ENCODE peak calls at places on chromosomes 1 and 21, in seven cellular contexts. D is stimulated activated CD4-positive, alpha-beta T cell treated with anti-CD3 and anti-CD28 coated beads, Interleukin-2, amount 100 ng/mL, for 48 hours; J is T-helper 2 cell; Y is endothelial cell of umbilical vein; U is Daoy; R is ELR; M is stimulated activated CD8-positive, alpha-beta memory T cell treated with anti-CD3 and anti-CD28 coated beads, Interleukin-4, amount 100 ng/mL, for 48 hours. F is an unnamed sample.
A peak's percentile ranks its signal among the peaks of the same experiment; 100 is the strongest.

GRCh38 chr21:36966846-36967657 is 583 bp upstream of the HLCS start:
- DNase-seq in D (no peak), J (no peak), Y (peak; percentile 88), U (no peak), R (peak; percentile 15), M (no peak), F (no peak)

GRCh38 chr1:23957096-23957495 is 2.5 kb upstream of the PNRC2 start:
- DNase-seq in D (no peak), J (no peak), Y (no peak), U (no peak), R (no peak), M (no peak), F (no peak)

GRCh38 chr1:213985181-213986019 is 2.4 kb upstream of the PROX1 start:
- DNase-seq in D (no peak), J (no peak), Y (no peak), U (no peak), R (no peak), M (no peak), F (no peak)

GRCh38 chr1:211951856-211952255 is 83.5 kb downstream of the INTS7 start:
- DNase-seq in D (no peak), J (no peak), Y (peak; percentile 67), U (peak; percentile 82), R (peak; percentile 80), M (no peak), F (no peak)

GRCh38 chr1:115098979-115099692 is 9.8 kb upstream of the TSPAN2 start:
- DNase-seq in D (peak; percentile 41), J (peak; percentile 24), Y (peak; percentile 65), U (peak; percentile 77), R (no peak), M (peak; percentile 68), F (no peak)

GRCh38 chr1:164803366-164803765 is 244.4 kb downstream of the PBX1 start:
- DNase-seq in D (no peak), J (no peak), Y (no peak), U (peak; percentile 44), R (no peak), M (no peak), F (no peak)

GRCh38 chr1:232211149-232211548 is 418.8 kb downstream of the SIPA1L2 start:
- DNase-seq in D (no peak), J (no peak), Y (no peak), U (peak; percentile 29), R (peak; percentile 20), M (peak; percentile 24), F (no peak)

GRCh38 chr1:55216078-55216477 is 914 bp upstream of the USP24 start:
- DNase-seq in D (no peak), J (no peak), Y (no peak), U (no peak), R (no peak), M (no peak), F (no peak)

GRCh38 chr1:212976586-212976985 is 26.2 kb downstream of the VASH2 start:
- DNase-seq in D (no peak), J (no peak), Y (no peak), U (no peak), R (no peak), M (no peak), F (no peak)

GRCh38 chr1:245306628-245307410 is 152.0 kb downstream of the KIF26B start:
- DNase-seq in D (no peak), J (no peak), Y (no peak), U (no peak), R (no peak), M (no peak), F (no peak)